ENCODE peak calls at places on chromosome 20, in nine cellular contexts. X is kidney epithelial cell, P is WTC11, G is mammary epithelial cell, H is HFFc6, W is tibial artery, V is suprapubic skin, L is cardiac fibroblast, K is AG09309. J is an unnamed sample.

GRCh38 chr20:60242836-60243520 is 284.8 kb downstream of the CDH26 start:
- DNase-seq in P (no peak), K (no peak), H (peak), W (no peak), L (no peak), V (no peak), G (peak), X (no peak), J (no peak)

GRCh38 chr20:13397300-13397724 is 176.2 kb downstream of the ISM1 start:
- DNase-seq in G (no peak), V (no peak), W (no peak), X (no peak), K (peak), L (no peak), H (peak), P (no peak), J (no peak)

GRCh38 chr20:25209911-25210310 is 14.4 kb downstream of the ENTPD6 start:
- DNase-seq in P (no peak), X (no peak), K (no peak), V (no peak), L (no peak), H (no peak), G (no peak), W (no peak), J (no peak)

GRCh38 chr20:9609892-9610502 is 95.6 kb downstream of the LAMP5 start:
- DNase-seq in W (no peak), L (peak), V (no peak), H (peak), X (peak), P (peak), K (peak), G (peak), J (peak)

GRCh38 chr20:14214046-14214445 is 123.4 kb downstream of the FLRT3 start:
- DNase-seq in V (no peak), L (no peak), P (no peak), W (no peak), X (no peak), G (no peak), H (no peak), K (no peak), J (peak)

GRCh38 chr20:43681468-43681942 is 14.6 kb downstream of the MYBL2 start:
- DNase-seq in L (no peak), K (no peak), G (no peak), V (no peak), X (no peak), P (no peak), H (no peak), W (no peak), J (no peak)

GRCh38 chr20:53865905-53866786 is 204.2 kb downstream of the BCAS1 start:
- DNase-seq in H (peak), W (no peak), G (peak), K (no peak), V (no peak), L (peak), P (peak), X (no peak), J (no peak)

GRCh38 chr20:22617160-22617559 is 32.8 kb upstream of the FOXA2 start:
- DNase-seq in X (no peak), K (no peak), V (no peak), W (no peak), P (no peak), H (no peak), G (peak), L (no peak), J (no peak)

GRCh38 chr20:32411955-32412706 is 54.0 kb downstream of the ASXL1 start:
- DNase-seq in H (no peak), W (no peak), P (no peak), G (no peak), K (no peak), X (no peak), L (no peak), V (no peak), J (no peak)

GRCh38 chr20:13840093-13840465 is 55.3 kb downstream of the NDUFAF5 start:
- DNase-seq in L (no peak), X (no peak), P (no peak), K (no peak), W (no peak), G (no peak), V (no peak), H (no peak), J (no peak)

GRCh38 chr20:32959351-32960221 is 44.6 kb downstream of the SUN5 start:
- DNase-seq in L (no peak), K (no peak), X (no peak), G (no peak), W (peak), P (no peak), H (no peak), V (no peak), J (no peak)

GRCh38 chr20:51840865-51841264 is 38.5 kb upstream of the SALL4 start:
- DNase-seq in K (no peak), X (no peak), W (no peak), L (no peak), G (no peak), P (no peak), H (no peak), V (no peak), J (no peak)

GRCh38 chr20:63942250-63943006 is 13.8 kb downstream of the UCKL1 start:
- DNase-seq in P (peak), L (peak), G (peak), K (no peak), V (peak), H (no peak), X (no peak), W (peak), J (no peak)

GRCh38 chr20:60249436-60249835 is 291.2 kb downstream of the CDH26 start:
- DNase-seq in H (peak), W (no peak), X (peak), L (peak), V (no peak), P (no peak), K (peak), G (peak), J (peak)

GRCh38 chr20:12511499-12511898 is 497.3 kb upstream of the SPTLC3 start:
- DNase-seq in G (no peak), X (no peak), K (no peak), V (no peak), P (no peak), W (no peak), H (no peak), L (no peak), J (no peak)

GRCh38 chr20:25294459-25295385 is 46.8 kb downstream of the PYGB start:
- DNase-seq in G (no peak), W (no peak), K (no peak), H (peak), V (no peak), L (peak), P (peak), X (no peak), J (no peak)

GRCh38 chr20:24692429-24693190 is 223.2 kb downstream of the SYNDIG1 start:
- DNase-seq in V (peak), L (no peak), W (peak), K (no peak), H (no peak), X (no peak), G (no peak), P (no peak), J (no peak)

DNA sequence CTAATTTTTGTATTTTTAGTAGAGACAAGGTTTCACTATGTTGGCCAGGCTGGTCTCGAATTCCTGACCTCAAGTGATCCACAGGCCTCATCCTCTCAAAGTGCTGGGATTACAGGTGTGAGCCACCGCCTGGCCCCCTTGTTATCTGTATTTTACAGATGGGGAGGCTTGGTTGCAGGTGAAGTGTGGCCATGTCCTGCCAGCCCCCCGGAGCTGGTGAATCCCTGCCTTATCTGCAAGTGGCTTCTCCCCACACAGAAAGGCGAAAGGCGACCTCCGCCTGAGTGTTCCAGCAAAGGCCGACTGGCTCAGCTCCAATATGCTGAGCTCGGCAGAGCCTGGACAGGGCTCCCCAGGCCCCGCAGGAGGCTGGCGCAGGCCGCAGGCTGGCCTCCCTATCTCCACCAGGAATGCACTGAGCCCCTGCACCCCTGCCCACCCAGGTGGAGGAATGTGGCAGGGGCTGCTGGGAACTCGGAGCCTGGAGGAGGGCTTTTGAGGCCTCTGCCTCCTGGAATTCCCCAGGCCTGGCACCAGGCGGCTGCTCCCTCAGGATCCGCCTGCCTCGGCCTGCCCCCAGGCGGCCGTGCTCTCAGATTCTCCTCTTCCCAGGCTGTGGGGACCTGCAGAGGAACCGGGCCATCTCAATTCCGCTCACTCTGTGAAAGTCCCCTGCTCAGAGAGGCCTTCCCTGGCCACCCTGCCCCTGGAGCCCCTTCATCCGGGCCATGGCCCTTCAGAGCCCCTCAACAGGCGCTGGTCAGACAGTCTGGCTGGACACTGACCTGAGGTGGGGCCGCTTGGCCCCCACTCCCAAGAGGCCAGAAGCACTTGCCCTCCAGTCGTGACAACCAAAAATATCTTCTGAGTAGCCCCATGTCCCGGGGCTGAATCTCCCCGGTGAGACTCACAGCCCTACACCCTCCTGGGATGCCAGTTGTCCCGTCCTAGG is 9.3 kb upstream of the LAMA5 start:
- DNase-seq in L (peak), V (no peak), P (peak), H (no peak), K (no peak), W (peak), G (peak), X (no peak), J (no peak)
- TF ChIP-seq CTCF in L (peak), V (no peak), P (no peak), H (peak), K (peak), W (peak), G (peak), X (peak), J (peak)

DNA sequence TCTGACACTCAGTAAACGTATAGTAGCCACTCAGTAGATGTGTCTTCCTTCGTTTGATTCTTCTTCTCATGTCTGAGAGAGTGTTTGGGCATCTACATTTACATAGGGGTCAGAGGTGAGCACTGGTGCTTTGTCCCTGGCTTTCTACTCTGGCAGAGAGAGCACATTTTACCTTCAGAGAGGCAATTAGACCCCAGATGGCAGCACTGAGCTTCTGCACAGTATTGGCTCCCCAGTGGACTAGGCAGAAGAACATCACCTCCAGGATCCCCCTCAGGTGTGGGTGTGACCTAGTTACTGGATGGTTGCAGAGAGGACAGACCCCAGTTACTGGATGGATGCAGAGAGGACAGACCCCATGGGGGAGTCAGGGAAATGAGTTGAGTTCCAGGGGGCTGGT is 327.2 kb downstream of the DHX35 start:
- DNase-seq in K (no peak), H (no peak), V (no peak), L (no peak), W (no peak), G (no peak), P (peak), X (no peak), J (no peak)
- TF ChIP-seq CTCF in K (no peak), H (no peak), V (peak), L (no peak), W (no peak), G (peak), P (peak), X (no peak), J (peak)

GRCh38 chr20:48350291-48350988 is 477.4 kb downstream of the PREX1 start:
- DNase-seq in W (no peak), L (no peak), V (no peak), H (no peak), G (no peak), P (peak), K (no peak), X (no peak), J (no peak)
- TF ChIP-seq CTCF in W (no peak), L (no peak), V (no peak), H (peak), G (peak), P (peak), K (no peak), X (peak), J (peak)

GRCh38 chr20:540391-541201 is 3.0 kb downstream of the CSNK2A1 start:
- DNase-seq in L (no peak), H (no peak), V (no peak), X (no peak), P (no peak), W (no peak), G (no peak), K (no peak), J (no peak)
- TF ChIP-seq CTCF in L (no peak), H (peak), V (no peak), X (no peak), P (no peak), W (no peak), G (no peak), K (no peak), J (peak)

DNA sequence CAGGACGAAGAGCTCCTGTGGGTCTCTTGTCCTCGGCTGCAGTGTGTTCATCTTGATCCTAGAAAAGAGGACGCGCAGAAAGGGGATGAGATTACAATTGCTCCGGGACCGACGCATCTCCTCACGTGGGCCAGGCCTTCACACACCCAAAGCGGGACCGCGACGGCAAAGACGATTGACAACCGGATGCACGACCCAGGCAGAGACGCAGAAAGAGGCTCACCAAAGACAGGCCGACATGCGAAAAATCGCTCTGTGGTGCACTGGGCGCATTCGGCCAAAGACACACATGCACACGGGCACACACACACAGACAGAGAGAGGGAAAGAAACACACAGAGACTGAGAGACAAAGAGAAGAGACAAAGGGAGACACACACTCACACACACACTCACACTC is 1089.9 kb upstream of the DEFB115 start:
- DNase-seq in X (no peak), P (no peak), W (no peak), L (no peak), G (no peak), V (no peak), K (no peak), H (no peak), J (no peak)
- TF ChIP-seq CTCF in X (no peak), P (no peak), W (no peak), L (no peak), G (no peak), V (no peak), K (no peak), H (no peak), J (no peak)

GRCh38 chr20:37528442-37529213 is 952 bp upstream of the BLCAP start:
- DNase-seq in G (peak), L (no peak), X (no peak), V (no peak), W (no peak), H (no peak), K (no peak), P (no peak), J (no peak)

GRCh38 chr20:37529968-37530600 is 2.4 kb upstream of the BLCAP start:
- DNase-seq in P (no peak), V (no peak), X (no peak), H (no peak), L (no peak), G (no peak), W (no peak), K (no peak), J (no peak)

GRCh38 chr20:37530696-37531095 is 3.0 kb upstream of the BLCAP start:
- DNase-seq in L (no peak), V (no peak), H (no peak), G (no peak), W (no peak), K (no peak), P (no peak), X (no peak), J (no peak)

GRCh38 chr20:37527638-37528441 is at the start of gene BLCAP:
- DNase-seq in H (peak), X (no peak), W (peak), G (peak), P (peak), K (no peak), V (peak), L (peak), J (no peak)

DNA sequence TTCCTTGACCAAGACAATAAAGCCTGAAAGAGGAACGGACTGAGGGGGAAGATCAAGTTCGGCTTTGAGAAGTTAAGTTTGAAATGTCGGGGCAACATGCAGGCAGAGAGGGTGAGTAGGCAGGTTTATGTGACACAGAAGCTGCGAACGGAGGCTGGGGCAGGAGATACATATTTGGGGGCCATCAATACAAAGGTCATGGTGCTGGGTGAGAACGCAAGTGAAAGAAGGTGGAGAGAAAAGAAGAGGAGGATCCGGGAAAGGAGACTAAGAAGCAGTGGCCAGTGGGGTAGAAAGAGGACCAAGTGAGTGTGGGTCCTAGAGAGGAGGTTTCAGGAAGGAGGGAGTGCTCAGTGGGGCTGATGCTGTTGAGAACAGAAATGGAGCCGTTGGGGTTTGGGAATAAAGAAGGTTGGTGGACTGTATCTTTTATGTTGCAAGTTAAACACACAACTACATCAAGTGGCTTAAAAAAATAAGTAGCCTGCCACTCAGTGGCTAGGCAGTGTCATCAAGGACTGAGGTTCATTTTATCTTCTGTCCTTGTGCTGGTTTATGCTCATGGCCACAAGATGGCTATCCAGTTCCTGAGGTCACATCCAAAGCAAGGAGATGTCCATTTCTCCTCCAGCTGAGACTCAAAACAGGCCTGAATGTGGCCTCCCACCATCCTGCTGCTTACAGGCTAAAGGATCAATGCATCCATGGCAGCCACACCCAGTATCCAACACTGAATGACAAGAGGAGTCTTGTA is 1.7 kb upstream of the BLCAP start:
- DNase-seq in G (no peak), H (no peak), P (no peak), X (no peak), V (no peak), L (no peak), K (no peak), W (no peak), J (no peak)
- TF ChIP-seq CTCF in G (no peak), H (peak), P (no peak), X (no peak), V (no peak), L (no peak), K (no peak), W (no peak), J (no peak)

GRCh38 chr20:42577193-42577592 is 612.5 kb downstream of the PTPRT start:
- DNase-seq in H (no peak), G (no peak), L (no peak), X (no peak), P (peak), W (no peak), K (no peak), V (no peak), J (no peak)
- TF ChIP-seq CTCF in H (no peak), G (no peak), L (no peak), X (no peak), P (no peak), W (no peak), K (no peak), V (no peak), J (no peak)

GRCh38 chr20:2740702-2741101 is 48.1 kb downstream of the EBF4 start:
- DNase-seq in L (no peak), V (no peak), W (no peak), G (no peak), P (no peak), H (no peak), X (no peak), K (no peak), J (no peak)

GRCh38 chr20:2742934-2743559 is 50.5 kb downstream of the EBF4 start:
- DNase-seq in W (no peak), K (no peak), H (peak), V (no peak), X (peak), G (peak), L (peak), P (peak), J (peak)

GRCh38 chr20:2742431-2742830 is 49.9 kb downstream of the EBF4 start:
- DNase-seq in X (no peak), L (no peak), K (no peak), V (no peak), P (no peak), G (no peak), H (no peak), W (no peak), J (no peak)

GRCh38 chr20:2741881-2742280 is 49.3 kb downstream of the EBF4 start:
- DNase-seq in V (no peak), K (no peak), P (no peak), G (no peak), H (no peak), L (no peak), X (no peak), W (no peak), J (no peak)

DNA sequence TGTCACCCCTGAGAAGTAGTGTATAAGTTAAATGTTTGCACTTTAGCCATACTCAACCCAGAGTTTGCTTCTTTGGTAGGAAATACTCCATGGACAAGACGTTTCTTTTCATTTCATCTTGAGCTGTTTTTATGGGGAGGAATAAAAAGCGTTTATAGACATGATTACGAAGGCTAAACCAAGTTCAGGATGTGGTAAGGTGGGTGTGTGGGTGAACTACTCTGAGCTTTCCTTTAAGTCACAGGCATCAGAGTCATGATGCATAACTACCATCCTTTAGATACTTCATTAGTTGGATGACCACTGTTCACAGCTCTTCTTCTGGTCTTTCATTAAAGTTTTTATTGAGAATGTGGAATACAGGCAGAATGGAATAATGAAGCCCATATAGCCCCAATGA is 48.9 kb downstream of the EBF4 start:
- DNase-seq in K (no peak), W (no peak), V (no peak), G (no peak), H (no peak), X (no peak), L (no peak), P (no peak), J (no peak)
- TF ChIP-seq CTCF in K (no peak), W (no peak), V (no peak), G (no peak), H (no peak), X (no peak), L (no peak), P (no peak), J (no peak)